ENCODE peak calls at places on chromosome 1, in five cellular contexts. H is ACHN; N is left ventricle myocardium inferior; R is A549; X is CD8-positive, alpha-beta T cell. E is an unnamed sample.

GRCh38 chr1:221708987-221709386 is 32.9 kb downstream of the DUSP10 start:
- DNase-seq in H (peak; percentile 49), N (no peak), R (peak; percentile 86), X (no peak), E (no peak)

GRCh38 chr1:202439308-202439707 is 90.8 kb downstream of the PPP1R12B start:
- DNase-seq in H (no peak), N (no peak), R (no peak), X (no peak), E (no peak)

GRCh38 chr1:201399352-201400126 is 415 bp upstream of the LAD1 start:
- DNase-seq in H (no peak), N (no peak), R (no peak), X (no peak), E (no peak)

GRCh38 chr1:1179983-1180861 is 6.5 kb downstream of the TTLL10 start:
- DNase-seq in H (no peak), N (peak; percentile 12), R (no peak), X (no peak), E (peak; percentile 76)

GRCh38 chr1:152067929-152068328 is 20.9 kb downstream of the TCHHL1 start:
- DNase-seq in H (no peak), N (no peak), R (no peak), X (no peak), E (no peak)

GRCh38 chr1:49085079-49085478 is 308.4 kb upstream of the BEND5 start:
- DNase-seq in H (no peak), N (no peak), R (no peak), X (no peak), E (no peak)

GRCh38 chr1:10917513-10918454 is 94.7 kb upstream of the TARDBP start:
- DNase-seq in H (no peak), N (no peak), R (no peak), X (no peak), E (peak; percentile 2)

GRCh38 chr1:57204942-57205787 is 218.7 kb downstream of the DAB1 start:
- DNase-seq in H (no peak), N (no peak), R (no peak), X (no peak), E (no peak)

GRCh38 chr1:239879321-239880170 is 212.1 kb upstream of the FMN2 start:
- DNase-seq in H (no peak), N (no peak), R (no peak), X (no peak), E (no peak)

GRCh38 chr1:64983110-64983509 is 16.8 kb upstream of the JAK1 start:
- DNase-seq in H (peak; percentile 10), N (no peak), R (peak; percentile 92), X (no peak), E (no peak)

GRCh38 chr1:166166701-166167394 is at the start of gene FAM78B:
- DNase-seq in H (peak; percentile 85), N (peak; percentile 84), R (peak; percentile 79), X (peak; percentile 15), E (peak; percentile 86)

GRCh38 chr1:8276173-8276914 is 41.6 kb upstream of the SLC45A1 start:
- DNase-seq in H (no peak), N (no peak), R (peak; percentile 18), X (no peak), E (no peak)

GRCh38 chr1:245129811-245130210 is 25.0 kb upstream of the KIF26B start:
- DNase-seq in H (no peak), N (no peak), R (no peak), X (no peak), E (peak; percentile 20)

GRCh38 chr1:233368106-233368783 is 40.7 kb downstream of the MAP3K21 start:
- DNase-seq in H (peak; percentile 64), N (no peak), R (peak; percentile 34), X (no peak), E (no peak)

GRCh38 chr1:171841931-171842723 is 829 bp downstream of the DNM3 start:
- DNase-seq in H (no peak), N (no peak), R (no peak), X (peak; percentile 6), E (no peak)

GRCh38 chr1:56326056-56326455 is 253.3 kb downstream of the PLPP3 start:
- DNase-seq in H (no peak), N (no peak), R (no peak), X (no peak), E (no peak)

GRCh38 chr1:8283058-8283884 is 34.6 kb upstream of the SLC45A1 start:
- DNase-seq in H (no peak), N (peak; percentile 22), R (no peak), X (no peak), E (no peak)

GRCh38 chr1:156259805-156260204 is 11.9 kb upstream of the PAQR6 start:
- DNase-seq in H (peak; percentile 33), N (no peak), R (peak; percentile 38), X (no peak), E (no peak)

GRCh38 chr1:117318456-117318855 is 48.8 kb upstream of the MAN1A2 start:
- DNase-seq in H (no peak), N (no peak), R (no peak), X (no peak), E (no peak)

GRCh38 chr1:110674337-110675059 is at the start of gene KCNA3:
- DNase-seq in H (no peak), N (peak; percentile 19), R (no peak), X (peak; percentile 55), E (peak; percentile 87)